ENCODE peak calls at places on chromosomes 1 and 21, in five cellular contexts. One of them, this sample, is unnamed. For H3K9me3, the result is how much of the 10 kb centered on the place peaks cover.

GRCh38 chr1:32972814-32973428 is 8.3 kb upstream of the RNF19B start:
- DNase-seq in transverse colon: peak
- DNase-seq in OCI-LY7: no peak
- DNase-seq in CD8-positive, alpha-beta T cell: no peak
- DNase-seq in astrocyte: peak
- DNase-seq in this sample: no peak

GRCh38 chr1:111758373-111758772 is 2.7 kb downstream of the DDX20 start:
- DNase-seq in transverse colon: no peak
- DNase-seq in OCI-LY7: peak
- DNase-seq in CD8-positive, alpha-beta T cell: no peak
- DNase-seq in astrocyte: no peak
- DNase-seq in this sample: no peak

GRCh38 chr1:228811655-228812315 is 76.5 kb downstream of the RHOU start:
- DNase-seq in transverse colon: no peak
- DNase-seq in OCI-LY7: no peak
- DNase-seq in CD8-positive, alpha-beta T cell: peak
- DNase-seq in astrocyte: no peak
- DNase-seq in this sample: no peak

GRCh38 chr1:44792736-44793502 is 4.9 kb upstream of the BEST4 start:
- DNase-seq in transverse colon: no peak
- DNase-seq in OCI-LY7: no peak
- DNase-seq in CD8-positive, alpha-beta T cell: no peak
- DNase-seq in astrocyte: no peak
- DNase-seq in this sample: no peak

GRCh38 chr1:48019714-48020315 is 22.6 kb upstream of the TRABD2B start:
- DNase-seq in transverse colon: no peak
- DNase-seq in OCI-LY7: no peak
- DNase-seq in CD8-positive, alpha-beta T cell: no peak
- DNase-seq in astrocyte: no peak
- DNase-seq in this sample: no peak

GRCh38 chr1:91036894-91037829 is 15.3 kb upstream of the ZNF644 start:
- DNase-seq in transverse colon: no peak
- DNase-seq in OCI-LY7: no peak
- DNase-seq in CD8-positive, alpha-beta T cell: no peak
- DNase-seq in astrocyte: no peak
- DNase-seq in this sample: no peak

GRCh38 chr1:1137256-1138045 is 21.6 kb upstream of the C1orf159 start:
- DNase-seq in transverse colon: peak
- DNase-seq in OCI-LY7: peak
- DNase-seq in CD8-positive, alpha-beta T cell: peak
- DNase-seq in astrocyte: no peak
- DNase-seq in this sample: peak

GRCh38 chr1:2344121-2344681 is 47.2 kb downstream of the MORN1 start:
- DNase-seq in transverse colon: no peak
- DNase-seq in OCI-LY7: no peak
- DNase-seq in CD8-positive, alpha-beta T cell: no peak
- DNase-seq in astrocyte: no peak
- DNase-seq in this sample: peak

GRCh38 chr1:207343675-207344074 is 22.2 kb downstream of the CD55 start:
- DNase-seq in transverse colon: no peak
- DNase-seq in OCI-LY7: no peak
- DNase-seq in CD8-positive, alpha-beta T cell: no peak
- DNase-seq in astrocyte: no peak
- DNase-seq in this sample: no peak

GRCh38 chr1:87335175-87335992 is 6.7 kb downstream of the LMO4 start:
- DNase-seq in transverse colon: peak
- DNase-seq in OCI-LY7: peak
- DNase-seq in CD8-positive, alpha-beta T cell: peak
- DNase-seq in astrocyte: peak
- DNase-seq in this sample: peak

GRCh38 chr1:183090386-183091006 is 67.3 kb downstream of the LAMC1 start:
- DNase-seq in transverse colon: peak
- DNase-seq in OCI-LY7: no peak
- DNase-seq in CD8-positive, alpha-beta T cell: no peak
- DNase-seq in astrocyte: peak
- DNase-seq in this sample: no peak

GRCh38 chr1:178632619-178633018 is 92.4 kb upstream of the RALGPS2 start:
- DNase-seq in transverse colon: no peak
- DNase-seq in OCI-LY7: no peak
- DNase-seq in CD8-positive, alpha-beta T cell: no peak
- DNase-seq in astrocyte: peak
- DNase-seq in this sample: no peak

GRCh38 chr1:3061981-3062615 is 6.9 kb upstream of the PRDM16 start:
- DNase-seq in transverse colon: no peak
- DNase-seq in OCI-LY7: no peak
- DNase-seq in CD8-positive, alpha-beta T cell: no peak
- DNase-seq in astrocyte: no peak
- DNase-seq in this sample: no peak

GRCh38 chr1:241086686-241087085 is 270.3 kb downstream of the RGS7 start:
- DNase-seq in transverse colon: no peak
- DNase-seq in OCI-LY7: no peak
- DNase-seq in CD8-positive, alpha-beta T cell: no peak
- DNase-seq in astrocyte: no peak
- DNase-seq in this sample: no peak

GRCh38 chr1:245538671-245539070 is 383.9 kb downstream of the KIF26B start:
- DNase-seq in transverse colon: no peak
- DNase-seq in OCI-LY7: no peak
- DNase-seq in CD8-positive, alpha-beta T cell: no peak
- DNase-seq in astrocyte: peak
- DNase-seq in this sample: no peak

GRCh38 chr1:199089393-199090122 is 450.7 kb downstream of the PTPRC start:
- DNase-seq in transverse colon: no peak
- DNase-seq in OCI-LY7: peak
- DNase-seq in CD8-positive, alpha-beta T cell: no peak
- DNase-seq in astrocyte: no peak
- DNase-seq in this sample: peak

GRCh38 chr1:56477164-56478111 is 101.9 kb downstream of the PLPP3 start:
- DNase-seq in transverse colon: peak
- DNase-seq in OCI-LY7: no peak
- DNase-seq in CD8-positive, alpha-beta T cell: no peak
- DNase-seq in astrocyte: peak
- DNase-seq in this sample: no peak

GRCh38 chr1:3838788-3839187 is 18.2 kb downstream of the CEP104 start:
- DNase-seq in transverse colon: no peak
- DNase-seq in OCI-LY7: no peak
- DNase-seq in CD8-positive, alpha-beta T cell: no peak
- DNase-seq in astrocyte: no peak
- DNase-seq in this sample: no peak

GRCh38 chr1:157960773-157961172 is 32.7 kb upstream of the KIRREL1 start:
- DNase-seq in transverse colon: no peak
- DNase-seq in OCI-LY7: peak
- DNase-seq in CD8-positive, alpha-beta T cell: no peak
- DNase-seq in astrocyte: no peak
- DNase-seq in this sample: no peak

GRCh38 chr1:225891229-225891972 is 2.5 kb upstream of the LEFTY1 start:
- DNase-seq in transverse colon: peak
- DNase-seq in OCI-LY7: no peak
- DNase-seq in CD8-positive, alpha-beta T cell: no peak
- DNase-seq in astrocyte: no peak
- DNase-seq in this sample: no peak

GRCh38 chr21:7952648-7953047 is 2568.7 kb upstream of the TPTE start:
- DNase-seq in transverse colon: no peak
- DNase-seq in OCI-LY7: no peak
- DNase-seq in CD8-positive, alpha-beta T cell: no peak
- DNase-seq in astrocyte: no peak
- DNase-seq in this sample: no peak

GRCh38 chr21:7957713-7958064 is 2563.7 kb upstream of the TPTE start:
- DNase-seq in transverse colon: no peak
- DNase-seq in OCI-LY7: no peak
- DNase-seq in CD8-positive, alpha-beta T cell: no peak
- DNase-seq in astrocyte: no peak
- DNase-seq in this sample: no peak

GRCh38 chr21:7951854-7952519 is 2569.4 kb upstream of the TPTE start:
- DNase-seq in transverse colon: no peak
- DNase-seq in OCI-LY7: no peak
- DNase-seq in CD8-positive, alpha-beta T cell: no peak
- DNase-seq in astrocyte: no peak
- DNase-seq in this sample: no peak

GRCh38 chr21:7947422-7947821 is 2574.0 kb upstream of the TPTE start:
- DNase-seq in transverse colon: no peak
- DNase-seq in OCI-LY7: no peak
- DNase-seq in CD8-positive, alpha-beta T cell: no peak
- DNase-seq in astrocyte: no peak
- DNase-seq in this sample: no peak

DNA sequence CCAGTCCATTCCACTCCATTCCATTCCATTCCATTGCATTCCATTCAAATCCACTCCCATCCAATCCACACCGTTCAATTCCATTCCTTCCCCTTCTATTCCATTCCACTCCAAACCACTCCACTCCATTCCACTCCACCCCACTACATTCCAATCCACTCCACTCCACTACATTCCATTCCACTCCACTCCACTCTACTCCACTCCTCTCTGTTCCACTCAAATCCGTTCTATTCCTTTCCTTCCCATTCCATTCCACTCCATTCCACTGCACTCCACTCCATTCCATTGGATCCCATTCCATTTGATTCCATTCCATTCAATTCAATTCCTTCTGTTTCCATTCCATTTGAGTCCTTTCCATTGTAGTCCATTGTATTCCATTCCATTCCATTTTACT is 2568.3 kb upstream of the TPTE start:
- DNase-seq in transverse colon: no peak
- DNase-seq in OCI-LY7: no peak
- DNase-seq in CD8-positive, alpha-beta T cell: no peak
- DNase-seq in astrocyte: no peak
- DNase-seq in this sample: no peak
- H3K9me3 ChIP-seq in transverse colon: half or more
- H3K9me3 ChIP-seq in OCI-LY7: half or more
- H3K9me3 ChIP-seq in CD8-positive, alpha-beta T cell: half or more
- H3K9me3 ChIP-seq in astrocyte: half or more
- H3K9me3 ChIP-seq in this sample: half or more

GRCh38 chr1:106921186-106921585 is 135.3 kb upstream of the PRMT6 start:
- DNase-seq in transverse colon: no peak
- DNase-seq in OCI-LY7: no peak
- DNase-seq in CD8-positive, alpha-beta T cell: no peak
- DNase-seq in astrocyte: peak
- DNase-seq in this sample: no peak
- H3K27ac ChIP-seq in transverse colon: no peak
- H3K27ac ChIP-seq in OCI-LY7: no peak
- H3K27ac ChIP-seq in CD8-positive, alpha-beta T cell: no peak
- H3K27ac ChIP-seq in astrocyte: no peak
- H3K27ac ChIP-seq in this sample: no peak

GRCh38 chr1:192998536-192998935 is 60.6 kb downstream of the UCHL5 start:
- DNase-seq in transverse colon: no peak
- DNase-seq in OCI-LY7: peak
- DNase-seq in CD8-positive, alpha-beta T cell: no peak
- DNase-seq in astrocyte: no peak
- DNase-seq in this sample: no peak
- TF ChIP-seq CTCF in transverse colon: no peak
- TF ChIP-seq CTCF in OCI-LY7: peak
- TF ChIP-seq CTCF in CD8-positive, alpha-beta T cell: no peak
- TF ChIP-seq CTCF in astrocyte: no peak
- TF ChIP-seq CTCF in this sample: no peak

GRCh38 chr1:248611883-248612282 is 14.4 kb upstream of the OR2T10 start:
- DNase-seq in transverse colon: no peak
- DNase-seq in OCI-LY7: no peak
- DNase-seq in CD8-positive, alpha-beta T cell: no peak
- DNase-seq in astrocyte: no peak
- DNase-seq in this sample: no peak
- H3K9me3 ChIP-seq in transverse colon: under half
- H3K9me3 ChIP-seq in OCI-LY7: under half
- H3K9me3 ChIP-seq in CD8-positive, alpha-beta T cell: under half
- H3K9me3 ChIP-seq in astrocyte: under half
- H3K9me3 ChIP-seq in this sample: under half

DNA sequence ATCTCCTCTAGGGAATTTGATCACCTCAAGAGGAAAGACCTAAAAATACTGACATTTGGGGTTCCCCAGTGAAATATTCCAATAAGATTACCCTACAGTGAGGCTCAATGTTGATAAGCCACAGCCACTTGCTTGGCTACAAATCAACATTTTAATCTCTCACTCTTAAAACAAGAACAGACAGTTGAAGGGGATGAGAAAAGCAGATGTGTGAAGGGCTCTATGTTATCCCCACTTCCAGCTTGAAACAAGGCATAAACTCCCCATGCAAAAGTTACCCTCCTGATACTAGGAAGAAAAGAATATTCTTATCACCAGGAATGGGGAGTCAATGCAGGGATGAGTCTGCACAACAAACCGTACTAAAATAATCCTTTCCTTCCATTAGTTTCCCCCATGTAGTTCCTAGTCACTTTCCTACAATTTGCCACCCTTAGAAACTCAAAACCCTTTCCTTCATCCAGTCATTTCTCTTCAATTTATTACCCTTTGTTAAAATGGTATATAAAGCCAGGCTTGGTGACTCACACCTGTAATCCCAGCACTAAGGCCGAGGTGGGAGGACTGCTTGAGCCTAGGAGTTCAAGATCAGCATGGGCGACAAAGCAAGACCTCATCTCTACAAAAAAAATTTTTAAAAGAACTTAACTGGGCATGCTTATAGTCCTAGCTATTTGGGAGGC is 29.5 kb downstream of the LPGAT1 start:
- DNase-seq in transverse colon: no peak
- DNase-seq in OCI-LY7: no peak
- DNase-seq in CD8-positive, alpha-beta T cell: no peak
- DNase-seq in astrocyte: no peak
- DNase-seq in this sample: no peak
- H3K27ac ChIP-seq in transverse colon: no peak
- H3K27ac ChIP-seq in OCI-LY7: no peak
- H3K27ac ChIP-seq in CD8-positive, alpha-beta T cell: no peak
- H3K27ac ChIP-seq in astrocyte: no peak
- H3K27ac ChIP-seq in this sample: no peak